ENCODE peak calls at places on chromosomes 4 and X, in eight cellular contexts. One of them, this sample, is unnamed.
A peak's percentile ranks its signal among the peaks of the same experiment; 100 is the strongest.

GRCh38 chrX:41333744-41333993 is 293 bp upstream of the DDX3X start:
- DNase-seq in osteocyte: no peak
- DNase-seq in NCI-H774: peak; percentile 67
- DNase-seq in M059J: peak; percentile 89
- DNase-seq in A549: peak; percentile 94
- DNase-seq in fibroblast of the aortic adventitia: peak; percentile 96
- DNase-seq in HS-5: no peak
- DNase-seq in NCI-H2081 treated with DMSO at 0.1 percent for 48 hours: peak; percentile 88
- DNase-seq in this sample: peak; percentile 95

GRCh38 chrX:9207142-9207541 is 173.2 kb upstream of the FAM9B start:
- DNase-seq in fibroblast of the aortic adventitia: peak; percentile 9
- DNase-seq in A549: no peak
- DNase-seq in HS-5: no peak
- DNase-seq in NCI-H2081 treated with DMSO at 0.1 percent for 48 hours: no peak
- DNase-seq in osteocyte: no peak
- DNase-seq in NCI-H774: no peak
- DNase-seq in M059J: no peak
- DNase-seq in this sample: peak; percentile 5

GRCh38 chr4:10008208-10009005 is 12.9 kb downstream of the SLC2A9 start:
- DNase-seq in M059J: peak; percentile 52
- DNase-seq in A549: no peak
- DNase-seq in osteocyte: no peak
- DNase-seq in NCI-H2081 treated with DMSO at 0.1 percent for 48 hours: peak; percentile 37
- DNase-seq in HS-5: no peak
- DNase-seq in NCI-H774: peak; percentile 7
- DNase-seq in fibroblast of the aortic adventitia: peak; percentile 57
- DNase-seq in this sample: no peak

GRCh38 chrX:12236156-12236555 is 97.9 kb downstream of the FRMPD4 start:
- DNase-seq in NCI-H2081 treated with DMSO at 0.1 percent for 48 hours: no peak
- DNase-seq in HS-5: no peak
- DNase-seq in A549: no peak
- DNase-seq in fibroblast of the aortic adventitia: no peak
- DNase-seq in M059J: no peak
- DNase-seq in NCI-H774: no peak
- DNase-seq in osteocyte: no peak
- DNase-seq in this sample: no peak

GRCh38 chrX:93594780-93595179 is 78.6 kb downstream of the NAP1L3 start:
- DNase-seq in NCI-H2081 treated with DMSO at 0.1 percent for 48 hours: no peak
- DNase-seq in osteocyte: no peak
- DNase-seq in NCI-H774: no peak
- DNase-seq in fibroblast of the aortic adventitia: no peak
- DNase-seq in A549: no peak
- DNase-seq in M059J: no peak
- DNase-seq in HS-5: no peak
- DNase-seq in this sample: peak; percentile 3

GRCh38 chr4:52951016-52951415 is 88.9 kb downstream of the RASL11B start:
- DNase-seq in NCI-H774: no peak
- DNase-seq in NCI-H2081 treated with DMSO at 0.1 percent for 48 hours: no peak
- DNase-seq in HS-5: no peak
- DNase-seq in fibroblast of the aortic adventitia: no peak
- DNase-seq in M059J: no peak
- DNase-seq in osteocyte: no peak
- DNase-seq in A549: no peak
- DNase-seq in this sample: no peak

GRCh38 chr4:26192921-26193894 is 127.6 kb upstream of the RBPJ start:
- DNase-seq in fibroblast of the aortic adventitia: no peak
- DNase-seq in NCI-H774: no peak
- DNase-seq in osteocyte: no peak
- DNase-seq in NCI-H2081 treated with DMSO at 0.1 percent for 48 hours: no peak
- DNase-seq in M059J: no peak
- DNase-seq in HS-5: no peak
- DNase-seq in A549: no peak
- DNase-seq in this sample: no peak

GRCh38 chrX:70174754-70175153 is 2.5 kb upstream of the DGAT2L6 start:
- DNase-seq in A549: no peak
- DNase-seq in osteocyte: no peak
- DNase-seq in HS-5: no peak
- DNase-seq in NCI-H774: no peak
- DNase-seq in NCI-H2081 treated with DMSO at 0.1 percent for 48 hours: no peak
- DNase-seq in fibroblast of the aortic adventitia: peak; percentile 76
- DNase-seq in M059J: peak; percentile 69
- DNase-seq in this sample: peak; percentile 46

GRCh38 chr4:37895271-37895670 is 4.4 kb downstream of the TBC1D1 start:
- DNase-seq in HS-5: no peak
- DNase-seq in fibroblast of the aortic adventitia: no peak
- DNase-seq in M059J: no peak
- DNase-seq in A549: no peak
- DNase-seq in osteocyte: no peak
- DNase-seq in NCI-H2081 treated with DMSO at 0.1 percent for 48 hours: no peak
- DNase-seq in NCI-H774: no peak
- DNase-seq in this sample: no peak

GRCh38 chr4:72846280-72847111 is 223.0 kb downstream of the COX18 start:
- DNase-seq in osteocyte: no peak
- DNase-seq in M059J: peak; percentile 43
- DNase-seq in NCI-H2081 treated with DMSO at 0.1 percent for 48 hours: no peak
- DNase-seq in NCI-H774: peak; percentile 19
- DNase-seq in fibroblast of the aortic adventitia: no peak
- DNase-seq in A549: peak; percentile 18
- DNase-seq in HS-5: no peak
- DNase-seq in this sample: no peak

GRCh38 chr4:80926891-80927290 is 103.6 kb upstream of the BMP3 start:
- DNase-seq in NCI-H774: no peak
- DNase-seq in M059J: no peak
- DNase-seq in NCI-H2081 treated with DMSO at 0.1 percent for 48 hours: no peak
- DNase-seq in HS-5: peak; percentile 0
- DNase-seq in A549: no peak
- DNase-seq in osteocyte: no peak
- DNase-seq in fibroblast of the aortic adventitia: no peak
- DNase-seq in this sample: no peak

GRCh38 chr4:15238720-15239119 is 189.1 kb upstream of the C1QTNF7 start:
- DNase-seq in NCI-H2081 treated with DMSO at 0.1 percent for 48 hours: no peak
- DNase-seq in HS-5: no peak
- DNase-seq in fibroblast of the aortic adventitia: peak; percentile 45
- DNase-seq in M059J: peak; percentile 50
- DNase-seq in A549: peak; percentile 16
- DNase-seq in osteocyte: no peak
- DNase-seq in NCI-H774: no peak
- DNase-seq in this sample: peak; percentile 68

GRCh38 chr4:14958436-14958835 is 43.8 kb upstream of the CPEB2 start:
- DNase-seq in NCI-H2081 treated with DMSO at 0.1 percent for 48 hours: no peak
- DNase-seq in osteocyte: no peak
- DNase-seq in HS-5: no peak
- DNase-seq in fibroblast of the aortic adventitia: no peak
- DNase-seq in A549: no peak
- DNase-seq in NCI-H774: no peak
- DNase-seq in M059J: no peak
- DNase-seq in this sample: no peak

GRCh38 chr4:185734214-185734613 is 77.8 kb downstream of the SORBS2 start:
- DNase-seq in HS-5: no peak
- DNase-seq in A549: no peak
- DNase-seq in NCI-H2081 treated with DMSO at 0.1 percent for 48 hours: no peak
- DNase-seq in fibroblast of the aortic adventitia: no peak
- DNase-seq in osteocyte: no peak
- DNase-seq in NCI-H774: no peak
- DNase-seq in M059J: no peak
- DNase-seq in this sample: no peak

This sample was measured in astrocyte of the hippocampus.